ENCODE peak calls at places on chromosome 2, in six cellular contexts. E is cardiac muscle cell; X is coronary artery; H is psoas muscle; P is Panc1; S is CD8-positive, alpha-beta T cell. M is an unnamed sample.

GRCh38 chr2:40256649-40257048 is 195.2 kb downstream of the SLC8A1 start:
- DNase-seq in P (no peak), H (no peak), S (no peak), E (peak), X (no peak), M (no peak)

GRCh38 chr2:12361506-12361905 is 355.2 kb upstream of the TRIB2 start:
- DNase-seq in E (no peak), H (no peak), S (no peak), P (no peak), X (no peak), M (no peak)

GRCh38 chr2:182821172-182821571 is 45.3 kb downstream of the FRZB start:
- DNase-seq in H (no peak), P (no peak), E (no peak), S (no peak), X (no peak), M (no peak)

GRCh38 chr2:109279243-109279860 is 150.3 kb downstream of the SH3RF3 start:
- DNase-seq in S (no peak), X (no peak), H (no peak), P (no peak), E (peak), M (no peak)

GRCh38 chr2:171132086-171132485 is 28.6 kb downstream of the TLK1 start:
- DNase-seq in X (no peak), H (no peak), E (no peak), P (no peak), S (no peak), M (no peak)

GRCh38 chr2:149387411-149387810 is 57.0 kb downstream of the LYPD6 start:
- DNase-seq in H (no peak), E (no peak), P (no peak), X (no peak), S (no peak), M (no peak)

GRCh38 chr2:200267350-200267749 is 39.1 kb upstream of the SPATS2L start:
- DNase-seq in E (no peak), S (no peak), P (no peak), X (no peak), H (no peak), M (no peak)

GRCh38 chr2:62489162-62489561 is 16.8 kb downstream of the TMEM17 start:
- DNase-seq in H (no peak), X (no peak), P (no peak), S (no peak), E (peak), M (no peak)

GRCh38 chr2:242031481-242032019 is 162.0 kb downstream of the RTP5 start:
- DNase-seq in P (no peak), S (peak), E (peak), H (peak), X (peak), M (no peak)

GRCh38 chr2:20539133-20539719 is 92.4 kb downstream of the RHOB start:
- DNase-seq in X (no peak), H (peak), P (no peak), E (peak), S (no peak), M (no peak)

GRCh38 chr2:238771193-238771592 is 76.7 kb upstream of the TWIST2 start:
- DNase-seq in P (no peak), S (no peak), H (no peak), X (no peak), E (peak), M (no peak)

GRCh38 chr2:147026664-147027278 is 818.1 kb upstream of the ACVR2A start:
- DNase-seq in P (no peak), X (no peak), S (no peak), E (peak), H (no peak), M (no peak)

GRCh38 chr2:159262226-159262625 is 24.3 kb downstream of the WDSUB1 start:
- DNase-seq in H (no peak), E (no peak), P (no peak), S (no peak), X (no peak), M (no peak)

GRCh38 chr2:53753036-53753435 is 14.6 kb upstream of the CHAC2 start:
- DNase-seq in H (no peak), S (no peak), X (no peak), E (no peak), P (no peak), M (no peak)

GRCh38 chr2:39715822-39716221 is 50.1 kb downstream of the TMEM178A start:
- DNase-seq in P (no peak), H (no peak), S (no peak), E (no peak), X (no peak), M (no peak)

GRCh38 chr2:74585406-74586182 is 31.1 kb downstream of the DOK1 start:
- DNase-seq in S (no peak), E (peak), P (no peak), H (no peak), X (no peak), M (no peak)

GRCh38 chr2:230864122-230864604 is 579 bp upstream of the ITM2C start:
- DNase-seq in X (no peak), H (no peak), P (no peak), S (no peak), E (no peak), M (no peak)

GRCh38 chr2:236551843-236552542 is 17.6 kb upstream of the ACKR3 start:
- DNase-seq in H (no peak), X (no peak), S (no peak), E (no peak), P (no peak), M (no peak)

GRCh38 chr2:240023792-240024191 is 1.4 kb downstream of the NDUFA10 start:
- DNase-seq in H (no peak), S (no peak), X (no peak), E (no peak), P (no peak), M (no peak)

GRCh38 chr2:73107211-73107926 is 5.4 kb downstream of the RAB11FIP5 start:
- DNase-seq in P (no peak), H (peak), X (peak), E (no peak), S (no peak), M (no peak)

GRCh38 chr2:16244153-16244965 is 304.0 kb downstream of the MYCN start:
- DNase-seq in P (no peak), H (no peak), E (no peak), X (no peak), S (no peak), M (no peak)

GRCh38 chr2:98471402-98472131 is 26.9 kb downstream of the INPP4A start:
- DNase-seq in X (no peak), H (no peak), P (no peak), E (no peak), S (no peak), M (no peak)

GRCh38 chr2:98643496-98644100 is 35.2 kb downstream of the UNC50 start:
- DNase-seq in H (no peak), X (no peak), S (no peak), P (no peak), E (peak), M (no peak)

GRCh38 chr2:164898475-164898874 is 56.9 kb downstream of the SLC38A11 start:
- DNase-seq in S (no peak), H (no peak), X (no peak), E (peak), P (no peak), M (no peak)

GRCh38 chr2:216560695-216561370 is 62.2 kb downstream of the RPL37A start:
- DNase-seq in X (no peak), E (peak), P (no peak), H (no peak), S (no peak), M (no peak)

GRCh38 chr2:133956434-133956935 is 297.4 kb upstream of the MGAT5 start:
- DNase-seq in S (no peak), P (no peak), H (no peak), X (no peak), E (no peak), M (no peak)

GRCh38 chr2:226308981-226309380 is 490.6 kb downstream of the IRS1 start:
- DNase-seq in H (peak), S (no peak), X (no peak), P (no peak), E (no peak), M (no peak)

GRCh38 chr2:109209412-109209811 is 80.4 kb downstream of the SH3RF3 start:
- DNase-seq in P (no peak), X (no peak), H (no peak), S (no peak), E (peak), M (no peak)

GRCh38 chr2:215049341-215049740 is 89.1 kb downstream of the ABCA12 start:
- DNase-seq in E (no peak), X (no peak), H (no peak), S (no peak), P (no peak), M (no peak)

GRCh38 chr2:172672999-172673726 is 62.5 kb upstream of the RAPGEF4 start:
- DNase-seq in P (no peak), X (no peak), E (no peak), S (no peak), H (no peak), M (no peak)

GRCh38 chr2:102975996-102976636 is 214.3 kb downstream of the TMEM182 start:
- DNase-seq in E (no peak), X (no peak), S (no peak), P (peak), H (no peak), M (peak)

GRCh38 chr2:162587653-162588052 is 243.7 kb downstream of the GCA start:
- DNase-seq in P (no peak), E (no peak), X (no peak), H (no peak), S (no peak), M (no peak)

GRCh38 chr2:216632952-216633615 is at the start of gene IGFBP2:
- DNase-seq in X (no peak), H (no peak), S (peak), P (no peak), E (peak), M (peak)

GRCh38 chr2:61144697-61145268 is 17.2 kb upstream of the C2orf74 start:
- DNase-seq in H (peak), E (peak), P (peak), X (peak), S (peak), M (peak)

GRCh38 chr2:143231257-143231650 is 102.0 kb downstream of the ARHGAP15 start:
- DNase-seq in E (no peak), S (no peak), P (no peak), H (no peak), X (no peak), M (no peak)

GRCh38 chr2:69954069-69954468 is 7.4 kb downstream of the ASPRV1 start:
- DNase-seq in E (no peak), H (no peak), P (no peak), S (no peak), X (no peak), M (no peak)

GRCh38 chr2:77034460-77034859 is 487.7 kb downstream of the LRRTM4 start:
- DNase-seq in X (no peak), P (no peak), E (peak), H (no peak), S (no peak), M (no peak)

GRCh38 chr2:120817956-120818325 is 82.3 kb downstream of the GLI2 start:
- DNase-seq in S (no peak), X (no peak), E (no peak), H (peak), P (no peak), M (no peak)

GRCh38 chr2:133633851-133634250 is 65.6 kb upstream of the NCKAP5 start:
- DNase-seq in X (no peak), E (peak), H (no peak), S (no peak), P (no peak), M (no peak)

DNA sequence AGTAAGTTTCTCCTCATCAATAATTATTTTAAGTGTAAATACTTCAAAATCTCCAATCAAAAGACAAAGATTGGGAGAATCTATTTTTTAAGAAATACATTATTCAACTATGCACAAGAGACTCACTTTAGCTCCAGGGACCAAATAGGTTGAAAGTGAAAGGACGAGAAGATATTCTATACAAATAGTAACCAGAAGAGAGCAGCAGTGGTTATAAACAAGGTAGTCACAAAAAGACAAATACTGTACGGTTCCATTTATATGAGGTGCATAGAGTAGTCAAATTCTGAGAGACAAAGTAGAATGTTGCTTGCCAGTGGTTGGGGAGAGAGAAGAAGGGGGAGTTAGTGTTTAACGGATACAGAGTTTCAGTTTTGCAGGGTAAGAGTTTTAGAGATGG is 69.8 kb downstream of the POU3F3 start:
- DNase-seq in E (no peak), X (no peak), H (no peak), P (no peak), S (no peak), M (no peak)
- TF ChIP-seq CTCF in E (no peak), X (no peak), H (no peak), P (no peak), S (no peak), M (no peak)

DNA sequence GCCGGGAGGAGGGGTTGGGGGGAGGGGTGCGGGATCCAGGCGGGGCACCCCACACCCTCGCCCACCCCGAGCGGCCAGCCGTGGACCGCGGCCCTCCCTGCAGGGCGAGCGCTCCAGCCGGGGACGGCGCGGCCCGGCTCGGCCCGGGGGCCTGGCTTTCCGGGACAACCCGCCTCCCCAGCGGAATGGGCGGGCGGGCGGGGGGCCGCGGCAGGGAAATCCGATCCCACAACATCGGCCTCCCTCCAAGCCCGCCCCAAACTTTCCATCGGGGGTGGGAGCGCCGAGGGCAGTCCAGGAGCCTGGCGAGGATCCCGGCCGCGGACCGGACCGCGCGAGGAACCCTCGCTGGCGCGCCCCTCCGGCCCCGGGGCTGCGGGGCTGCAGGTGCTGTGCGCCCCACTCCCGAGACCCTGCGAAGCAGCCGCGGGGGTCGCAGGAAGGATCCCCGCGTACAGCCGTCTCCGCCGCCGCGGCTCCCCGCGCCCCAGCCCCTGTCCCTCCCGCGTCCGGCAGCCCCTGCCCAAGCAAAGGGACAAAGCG is 528 bp downstream of the SEMA4C start:
- DNase-seq in X (peak), P (no peak), H (peak), S (no peak), E (peak), M (no peak)
- TF ChIP-seq CTCF in X (no peak), P (no peak), H (peak), S (peak), E (no peak), M (no peak)

DNA sequence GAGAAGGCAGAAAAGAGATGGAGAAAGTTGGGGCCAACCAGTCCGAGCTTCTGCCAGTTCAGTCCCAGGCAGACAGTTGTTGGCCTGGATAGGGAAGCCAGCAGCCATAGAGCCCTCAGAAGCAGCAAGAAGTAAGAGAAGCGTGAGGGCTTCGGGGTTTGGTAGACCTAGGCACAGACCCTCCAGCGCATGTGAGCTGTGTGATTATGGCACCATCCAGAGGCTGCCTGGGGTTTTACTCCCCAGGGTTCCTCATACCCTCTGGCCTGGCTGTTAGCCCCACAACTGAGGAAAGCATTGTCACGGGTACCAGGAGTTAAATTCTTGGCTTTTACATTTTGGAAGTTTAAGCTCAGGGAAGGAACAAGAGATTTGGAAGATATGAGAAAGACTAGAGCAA is 93.7 kb upstream of the RAB6C start:
- DNase-seq in E (peak), X (peak), P (no peak), H (no peak), S (no peak), M (no peak)
- TF ChIP-seq CTCF in E (peak), X (no peak), P (no peak), H (no peak), S (no peak), M (peak)

DNA sequence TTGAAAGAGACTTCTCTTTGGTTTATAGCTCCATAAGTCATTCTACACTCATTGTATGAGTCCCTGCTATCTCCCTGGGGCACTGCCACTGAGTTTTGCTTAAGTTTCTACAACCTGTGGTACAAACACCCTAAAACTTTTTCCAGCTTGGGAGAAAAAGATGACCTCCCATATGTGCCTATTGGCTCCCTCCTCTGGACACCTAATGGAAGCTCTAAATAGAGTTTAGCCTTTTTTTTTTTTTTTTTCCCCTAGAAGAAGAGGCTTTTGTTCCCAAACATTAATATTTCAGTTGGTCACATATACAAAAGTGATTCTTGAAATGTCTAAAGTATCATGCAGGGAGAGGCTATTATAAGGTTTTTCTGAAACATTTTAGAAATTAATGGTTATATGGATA is 547.2 kb upstream of the TMEFF2 start:
- DNase-seq in H (no peak), P (no peak), S (no peak), E (peak), X (no peak), M (no peak)
- TF ChIP-seq CTCF in H (no peak), P (peak), S (no peak), E (peak), X (no peak), M (peak)

DNA sequence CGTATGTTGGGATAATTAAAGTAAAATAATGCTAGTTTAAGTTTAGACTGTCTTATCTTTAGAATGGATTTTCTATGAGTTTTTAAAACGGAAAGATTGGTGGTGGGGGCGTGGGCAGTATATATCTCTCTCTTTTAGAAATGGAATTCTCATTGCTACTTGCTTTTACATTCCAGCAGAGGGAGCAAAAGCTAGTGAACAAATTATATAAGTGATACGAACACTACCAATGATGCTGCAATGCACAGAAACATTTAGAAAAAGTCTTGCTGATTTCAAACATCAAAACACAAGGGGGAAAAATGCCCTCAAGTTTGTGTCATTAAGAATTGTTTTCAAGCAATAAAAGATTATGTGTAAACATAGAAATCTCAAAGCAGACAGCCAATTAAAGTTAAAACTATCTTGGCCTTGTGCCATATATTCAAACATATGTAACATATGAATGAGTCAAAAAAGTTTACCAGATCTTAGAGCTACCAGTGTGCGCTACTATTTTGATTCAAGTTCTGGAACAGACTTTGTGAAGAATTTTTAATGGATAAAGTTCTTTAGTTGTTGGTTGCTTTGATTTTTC is 296.3 kb upstream of the KCNJ3 start:
- DNase-seq in P (peak), S (no peak), E (peak), X (no peak), H (no peak), M (no peak)
- TF ChIP-seq CTCF in P (peak), S (peak), E (peak), X (no peak), H (peak), M (peak)

GRCh38 chr2:84833481-84834150 is 47.3 kb downstream of the TRABD2A start:
- DNase-seq in P (no peak), X (no peak), S (no peak), E (no peak), H (no peak), M (no peak)

GRCh38 chr2:84829693-84830092 is 51.2 kb downstream of the TRABD2A start:
- DNase-seq in P (no peak), H (no peak), E (no peak), X (no peak), S (no peak), M (no peak)

GRCh38 chr2:84832772-84833461 is 48.0 kb downstream of the TRABD2A start:
- DNase-seq in X (no peak), H (no peak), S (no peak), P (no peak), E (peak), M (no peak)

GRCh38 chr2:84830095-84830494 is 50.8 kb downstream of the TRABD2A start:
- DNase-seq in S (no peak), E (peak), X (no peak), P (no peak), H (peak), M (no peak)

GRCh38 chr2:84830758-84831500 is 50.0 kb downstream of the TRABD2A start:
- DNase-seq in S (no peak), X (no peak), H (no peak), P (no peak), E (no peak), M (no peak)
- TF ChIP-seq CTCF in S (no peak), X (no peak), H (no peak), P (peak), E (no peak), M (no peak)

GRCh38 chr2:65320042-65320711 is 92.5 kb downstream of the ACTR2 start:
- DNase-seq in E (peak), S (no peak), P (peak), X (no peak), H (peak), M (no peak)
- TF ChIP-seq CTCF in E (peak), S (no peak), P (peak), X (no peak), H (no peak), M (no peak)

DNA sequence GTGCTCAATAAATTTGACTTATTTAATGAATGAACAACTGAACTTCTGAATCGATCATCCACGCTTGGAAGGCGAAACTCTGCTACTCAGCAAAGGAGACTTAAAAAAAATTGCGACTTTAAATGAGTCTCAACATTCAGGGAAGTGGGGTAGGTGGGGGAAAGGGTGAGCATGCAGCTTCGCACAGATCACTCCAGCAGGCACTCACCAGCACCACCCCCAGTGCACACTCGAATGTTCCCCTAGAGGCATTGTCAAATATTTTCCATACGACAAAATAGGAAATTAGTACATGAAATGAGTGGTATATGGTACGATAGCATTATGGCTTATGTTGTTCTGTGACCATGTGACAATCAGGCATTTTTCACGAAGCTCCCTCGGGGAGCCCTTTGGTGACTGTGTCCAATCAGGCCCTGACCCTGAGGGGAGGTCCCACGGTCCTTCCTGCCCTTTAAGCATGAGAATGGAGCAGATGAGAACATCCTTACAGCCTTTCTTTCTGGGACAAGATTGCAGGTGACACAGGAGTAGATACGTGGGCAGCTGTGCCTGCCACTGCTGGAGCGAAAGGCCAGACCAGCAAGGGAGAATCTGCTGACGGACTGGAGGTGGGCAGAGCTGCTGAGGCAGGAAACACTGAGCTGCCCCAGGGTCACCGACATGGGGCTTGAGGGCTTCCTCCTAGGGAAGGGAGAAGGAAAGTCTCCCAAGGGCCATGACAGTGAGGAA is 101.4 kb upstream of the ID2 start:
- DNase-seq in S (no peak), X (no peak), H (no peak), E (no peak), P (no peak), M (no peak)
- TF ChIP-seq CTCF in S (no peak), X (no peak), H (no peak), E (no peak), P (no peak), M (no peak)